ENCODE peak calls at places on chromosomes 2 and 18, in ten cellular contexts. One of them, this sample, is unnamed.

GRCh38 chr2:191486584-191487320 is 191.2 kb upstream of the NABP1 start:
- DNase-seq in putamen: peak
- DNase-seq in left lobe of liver: no peak
- DNase-seq in IMR-90: peak
- DNase-seq in EH: peak
- DNase-seq in GM23338: no peak
- DNase-seq in activated naive CD4-positive, alpha-beta T cell: no peak
- DNase-seq in brain microvascular endothelial cell: peak
- DNase-seq in CD8-positive, alpha-beta memory T cell: no peak
- DNase-seq in breast epithelium: no peak
- DNase-seq in this sample: no peak

GRCh38 chr18:58605027-58606020 is 23.6 kb downstream of the ALPK2 start:
- DNase-seq in left lobe of liver: no peak
- DNase-seq in brain microvascular endothelial cell: peak
- DNase-seq in CD8-positive, alpha-beta memory T cell: peak
- DNase-seq in activated naive CD4-positive, alpha-beta T cell: no peak
- DNase-seq in breast epithelium: no peak
- DNase-seq in putamen: no peak
- DNase-seq in GM23338: no peak
- DNase-seq in IMR-90: peak
- DNase-seq in EH: peak
- DNase-seq in this sample: no peak

GRCh38 chr2:237693281-237694039 is 66.1 kb downstream of the LRRFIP1 start:
- DNase-seq in brain microvascular endothelial cell: no peak
- DNase-seq in putamen: no peak
- DNase-seq in GM23338: no peak
- DNase-seq in activated naive CD4-positive, alpha-beta T cell: no peak
- DNase-seq in EH: peak
- DNase-seq in breast epithelium: no peak
- DNase-seq in CD8-positive, alpha-beta memory T cell: peak
- DNase-seq in IMR-90: peak
- DNase-seq in left lobe of liver: no peak
- DNase-seq in this sample: no peak

GRCh38 chr2:142175917-142176316 is 45.1 kb upstream of the LRP1B start:
- DNase-seq in putamen: no peak
- DNase-seq in breast epithelium: no peak
- DNase-seq in left lobe of liver: no peak
- DNase-seq in GM23338: no peak
- DNase-seq in CD8-positive, alpha-beta memory T cell: no peak
- DNase-seq in activated naive CD4-positive, alpha-beta T cell: no peak
- DNase-seq in IMR-90: no peak
- DNase-seq in EH: no peak
- DNase-seq in brain microvascular endothelial cell: no peak
- DNase-seq in this sample: no peak

GRCh38 chr18:55477537-55478300 is 110.3 kb downstream of the TCF4 start:
- DNase-seq in IMR-90: peak
- DNase-seq in CD8-positive, alpha-beta memory T cell: peak
- DNase-seq in activated naive CD4-positive, alpha-beta T cell: no peak
- DNase-seq in GM23338: no peak
- DNase-seq in brain microvascular endothelial cell: no peak
- DNase-seq in putamen: no peak
- DNase-seq in EH: peak
- DNase-seq in left lobe of liver: no peak
- DNase-seq in breast epithelium: no peak
- DNase-seq in this sample: no peak

GRCh38 chr2:162242586-162243304 is 500 bp downstream of the FAP start:
- DNase-seq in activated naive CD4-positive, alpha-beta T cell: no peak
- DNase-seq in CD8-positive, alpha-beta memory T cell: no peak
- DNase-seq in brain microvascular endothelial cell: no peak
- DNase-seq in IMR-90: peak
- DNase-seq in putamen: no peak
- DNase-seq in breast epithelium: no peak
- DNase-seq in GM23338: no peak
- DNase-seq in left lobe of liver: no peak
- DNase-seq in EH: peak
- DNase-seq in this sample: peak

GRCh38 chr2:100422320-100422719 is 4.9 kb upstream of the CHST10 start:
- DNase-seq in activated naive CD4-positive, alpha-beta T cell: no peak
- DNase-seq in EH: peak
- DNase-seq in left lobe of liver: no peak
- DNase-seq in IMR-90: peak
- DNase-seq in breast epithelium: no peak
- DNase-seq in brain microvascular endothelial cell: peak
- DNase-seq in CD8-positive, alpha-beta memory T cell: no peak
- DNase-seq in putamen: no peak
- DNase-seq in GM23338: peak
- DNase-seq in this sample: no peak

GRCh38 chr2:31992025-31992566 is 18.7 kb downstream of the MEMO1 start:
- DNase-seq in GM23338: no peak
- DNase-seq in putamen: no peak
- DNase-seq in activated naive CD4-positive, alpha-beta T cell: no peak
- DNase-seq in breast epithelium: no peak
- DNase-seq in brain microvascular endothelial cell: no peak
- DNase-seq in left lobe of liver: no peak
- DNase-seq in CD8-positive, alpha-beta memory T cell: no peak
- DNase-seq in IMR-90: no peak
- DNase-seq in EH: no peak
- DNase-seq in this sample: no peak

GRCh38 chr2:88549616-88550292 is 77.5 kb downstream of the EIF2AK3 start:
- DNase-seq in GM23338: peak
- DNase-seq in putamen: no peak
- DNase-seq in CD8-positive, alpha-beta memory T cell: no peak
- DNase-seq in left lobe of liver: no peak
- DNase-seq in activated naive CD4-positive, alpha-beta T cell: no peak
- DNase-seq in brain microvascular endothelial cell: no peak
- DNase-seq in breast epithelium: no peak
- DNase-seq in EH: peak
- DNase-seq in IMR-90: no peak
- DNase-seq in this sample: no peak

GRCh38 chr18:46587568-46587967 is 69.5 kb downstream of the LOXHD1 start:
- DNase-seq in EH: no peak
- DNase-seq in CD8-positive, alpha-beta memory T cell: no peak
- DNase-seq in activated naive CD4-positive, alpha-beta T cell: no peak
- DNase-seq in left lobe of liver: no peak
- DNase-seq in breast epithelium: no peak
- DNase-seq in putamen: no peak
- DNase-seq in IMR-90: no peak
- DNase-seq in brain microvascular endothelial cell: no peak
- DNase-seq in GM23338: no peak
- DNase-seq in this sample: no peak

GRCh38 chr2:238091426-238092060 is 8.6 kb upstream of the ESPNL start:
- DNase-seq in putamen: no peak
- DNase-seq in activated naive CD4-positive, alpha-beta T cell: no peak
- DNase-seq in left lobe of liver: no peak
- DNase-seq in EH: no peak
- DNase-seq in IMR-90: no peak
- DNase-seq in brain microvascular endothelial cell: no peak
- DNase-seq in GM23338: no peak
- DNase-seq in breast epithelium: peak
- DNase-seq in CD8-positive, alpha-beta memory T cell: no peak
- DNase-seq in this sample: no peak

GRCh38 chr2:215931256-215931903 is 82.0 kb downstream of the MREG start:
- DNase-seq in putamen: peak
- DNase-seq in brain microvascular endothelial cell: peak
- DNase-seq in activated naive CD4-positive, alpha-beta T cell: no peak
- DNase-seq in CD8-positive, alpha-beta memory T cell: no peak
- DNase-seq in EH: peak
- DNase-seq in GM23338: peak
- DNase-seq in breast epithelium: peak
- DNase-seq in IMR-90: peak
- DNase-seq in left lobe of liver: peak
- DNase-seq in this sample: peak

GRCh38 chr2:132489150-132489549 is 72.5 kb downstream of the GPR39 start:
- DNase-seq in CD8-positive, alpha-beta memory T cell: no peak
- DNase-seq in brain microvascular endothelial cell: peak
- DNase-seq in left lobe of liver: no peak
- DNase-seq in EH: peak
- DNase-seq in breast epithelium: no peak
- DNase-seq in activated naive CD4-positive, alpha-beta T cell: no peak
- DNase-seq in IMR-90: peak
- DNase-seq in putamen: peak
- DNase-seq in GM23338: peak
- DNase-seq in this sample: no peak

GRCh38 chr18:13614701-13615288 is 111.6 kb downstream of the FAM210A start:
- DNase-seq in GM23338: no peak
- DNase-seq in EH: no peak
- DNase-seq in breast epithelium: no peak
- DNase-seq in left lobe of liver: peak
- DNase-seq in putamen: no peak
- DNase-seq in activated naive CD4-positive, alpha-beta T cell: no peak
- DNase-seq in brain microvascular endothelial cell: no peak
- DNase-seq in IMR-90: no peak
- DNase-seq in CD8-positive, alpha-beta memory T cell: peak
- DNase-seq in this sample: no peak

GRCh38 chr2:145088733-145089132 is 568.8 kb upstream of the ZEB2 start:
- DNase-seq in putamen: no peak
- DNase-seq in GM23338: no peak
- DNase-seq in left lobe of liver: no peak
- DNase-seq in brain microvascular endothelial cell: no peak
- DNase-seq in EH: peak
- DNase-seq in activated naive CD4-positive, alpha-beta T cell: no peak
- DNase-seq in IMR-90: peak
- DNase-seq in breast epithelium: no peak
- DNase-seq in CD8-positive, alpha-beta memory T cell: no peak
- DNase-seq in this sample: no peak

GRCh38 chr2:120227111-120227991 is 4.2 kb upstream of the TMEM185B start:
- DNase-seq in GM23338: no peak
- DNase-seq in activated naive CD4-positive, alpha-beta T cell: no peak
- DNase-seq in putamen: no peak
- DNase-seq in brain microvascular endothelial cell: no peak
- DNase-seq in IMR-90: no peak
- DNase-seq in left lobe of liver: no peak
- DNase-seq in CD8-positive, alpha-beta memory T cell: no peak
- DNase-seq in EH: no peak
- DNase-seq in breast epithelium: no peak
- DNase-seq in this sample: no peak

GRCh38 chr18:38940863-38941531 is 1375.4 kb upstream of the CELF4 start:
- DNase-seq in brain microvascular endothelial cell: peak
- DNase-seq in left lobe of liver: no peak
- DNase-seq in IMR-90: peak
- DNase-seq in GM23338: peak
- DNase-seq in putamen: no peak
- DNase-seq in EH: peak
- DNase-seq in breast epithelium: no peak
- DNase-seq in activated naive CD4-positive, alpha-beta T cell: no peak
- DNase-seq in CD8-positive, alpha-beta memory T cell: peak
- DNase-seq in this sample: no peak

GRCh38 chr2:11688222-11689069 is 18.5 kb upstream of the NTSR2 start:
- DNase-seq in putamen: peak
- DNase-seq in EH: peak
- DNase-seq in IMR-90: peak
- DNase-seq in brain microvascular endothelial cell: peak
- DNase-seq in activated naive CD4-positive, alpha-beta T cell: peak
- DNase-seq in left lobe of liver: peak
- DNase-seq in GM23338: peak
- DNase-seq in breast epithelium: peak
- DNase-seq in CD8-positive, alpha-beta memory T cell: peak
- DNase-seq in this sample: peak

GRCh38 chr2:224433442-224433841 is 31.5 kb upstream of the FAM124B start:
- DNase-seq in left lobe of liver: no peak
- DNase-seq in breast epithelium: no peak
- DNase-seq in GM23338: peak
- DNase-seq in IMR-90: no peak
- DNase-seq in CD8-positive, alpha-beta memory T cell: no peak
- DNase-seq in brain microvascular endothelial cell: no peak
- DNase-seq in activated naive CD4-positive, alpha-beta T cell: no peak
- DNase-seq in EH: no peak
- DNase-seq in putamen: no peak
- DNase-seq in this sample: no peak

GRCh38 chr18:46560671-46561045 is 96.4 kb downstream of the LOXHD1 start:
- DNase-seq in EH: no peak
- DNase-seq in breast epithelium: no peak
- DNase-seq in IMR-90: no peak
- DNase-seq in GM23338: no peak
- DNase-seq in CD8-positive, alpha-beta memory T cell: no peak
- DNase-seq in left lobe of liver: no peak
- DNase-seq in brain microvascular endothelial cell: no peak
- DNase-seq in activated naive CD4-positive, alpha-beta T cell: no peak
- DNase-seq in putamen: no peak
- DNase-seq in this sample: no peak

GRCh38 chr2:106197878-106198277 is 3.8 kb upstream of the UXS1 start:
- DNase-seq in left lobe of liver: no peak
- DNase-seq in breast epithelium: peak
- DNase-seq in EH: peak
- DNase-seq in IMR-90: peak
- DNase-seq in GM23338: no peak
- DNase-seq in activated naive CD4-positive, alpha-beta T cell: no peak
- DNase-seq in brain microvascular endothelial cell: peak
- DNase-seq in putamen: no peak
- DNase-seq in CD8-positive, alpha-beta memory T cell: no peak
- DNase-seq in this sample: no peak

GRCh38 chr18:8399138-8399537 is 210.1 kb upstream of the RAB12 start:
- DNase-seq in CD8-positive, alpha-beta memory T cell: no peak
- DNase-seq in activated naive CD4-positive, alpha-beta T cell: no peak
- DNase-seq in breast epithelium: no peak
- DNase-seq in GM23338: no peak
- DNase-seq in left lobe of liver: peak
- DNase-seq in IMR-90: no peak
- DNase-seq in brain microvascular endothelial cell: no peak
- DNase-seq in EH: no peak
- DNase-seq in putamen: no peak
- DNase-seq in this sample: no peak

GRCh38 chr18:28013064-28013463 is 163.9 kb downstream of the CDH2 start:
- DNase-seq in breast epithelium: no peak
- DNase-seq in activated naive CD4-positive, alpha-beta T cell: no peak
- DNase-seq in left lobe of liver: no peak
- DNase-seq in GM23338: peak
- DNase-seq in IMR-90: peak
- DNase-seq in CD8-positive, alpha-beta memory T cell: no peak
- DNase-seq in putamen: no peak
- DNase-seq in brain microvascular endothelial cell: no peak
- DNase-seq in EH: peak
- DNase-seq in this sample: no peak

GRCh38 chr2:189210250-189211075 is 30.9 kb upstream of the COL5A2 start:
- DNase-seq in IMR-90: peak
- DNase-seq in EH: peak
- DNase-seq in CD8-positive, alpha-beta memory T cell: no peak
- DNase-seq in putamen: no peak
- DNase-seq in GM23338: no peak
- DNase-seq in left lobe of liver: no peak
- DNase-seq in activated naive CD4-positive, alpha-beta T cell: no peak
- DNase-seq in brain microvascular endothelial cell: peak
- DNase-seq in breast epithelium: peak
- DNase-seq in this sample: no peak

GRCh38 chr2:79935771-79936657 is 368.5 kb downstream of the LRRTM1 start:
- DNase-seq in GM23338: peak
- DNase-seq in CD8-positive, alpha-beta memory T cell: no peak
- DNase-seq in brain microvascular endothelial cell: peak
- DNase-seq in activated naive CD4-positive, alpha-beta T cell: no peak
- DNase-seq in putamen: peak
- DNase-seq in breast epithelium: no peak
- DNase-seq in IMR-90: peak
- DNase-seq in EH: peak
- DNase-seq in left lobe of liver: no peak
- DNase-seq in this sample: no peak

GRCh38 chr18:67652296-67652695 is 135.8 kb upstream of the DSEL start:
- DNase-seq in CD8-positive, alpha-beta memory T cell: no peak
- DNase-seq in breast epithelium: no peak
- DNase-seq in brain microvascular endothelial cell: no peak
- DNase-seq in left lobe of liver: no peak
- DNase-seq in EH: no peak
- DNase-seq in activated naive CD4-positive, alpha-beta T cell: no peak
- DNase-seq in IMR-90: no peak
- DNase-seq in GM23338: no peak
- DNase-seq in putamen: no peak
- DNase-seq in this sample: no peak

GRCh38 chr18:29849145-29849544 is 1193.4 kb downstream of the DSC3 start:
- DNase-seq in putamen: no peak
- DNase-seq in GM23338: no peak
- DNase-seq in brain microvascular endothelial cell: no peak
- DNase-seq in CD8-positive, alpha-beta memory T cell: no peak
- DNase-seq in IMR-90: no peak
- DNase-seq in left lobe of liver: no peak
- DNase-seq in breast epithelium: no peak
- DNase-seq in activated naive CD4-positive, alpha-beta T cell: no peak
- DNase-seq in EH: peak
- DNase-seq in this sample: no peak

GRCh38 chr2:1793001-1793867 is 48.9 kb upstream of the PXDN start:
- DNase-seq in CD8-positive, alpha-beta memory T cell: no peak
- DNase-seq in GM23338: no peak
- DNase-seq in IMR-90: no peak
- DNase-seq in breast epithelium: no peak
- DNase-seq in brain microvascular endothelial cell: no peak
- DNase-seq in putamen: no peak
- DNase-seq in activated naive CD4-positive, alpha-beta T cell: no peak
- DNase-seq in EH: no peak
- DNase-seq in left lobe of liver: no peak
- DNase-seq in this sample: no peak